ENCODE peak calls at places on chromosomes 11 and 22, in ten cellular contexts. D is small intestine; P is retina; B is ecto neural progenitor cell; F is effector CD4-positive, alpha-beta T cell; N is body of pancreas; T is erythroblast; S is stimulated activated CD8-positive, alpha-beta memory T cell treated with anti-CD3 and anti-CD28 coated beads, Interleukin-2, amount 100 ng/mL, for 1 hour; V is caudate nucleus; Z is GM10248. K is an unnamed sample.

GRCh38 chr22:33240901-33241300 is 182.7 kb upstream of the SYN3 start:
- DNase-seq in D (no peak), P (no peak), B (no peak), F (no peak), N (no peak), T (no peak), S (no peak), V (no peak), Z (no peak), K (no peak)

GRCh38 chr11:30811226-30811625 is 225.1 kb upstream of the MPPED2 start:
- DNase-seq in D (no peak), P (peak), B (no peak), F (no peak), N (no peak), T (no peak), S (no peak), V (no peak), Z (no peak), K (no peak)

GRCh38 chr11:12674571-12674935 is 332 bp downstream of the TEAD1 start:
- DNase-seq in D (no peak), P (no peak), B (no peak), F (no peak), N (no peak), T (peak), S (no peak), V (no peak), Z (peak), K (no peak)

GRCh38 chr22:25475554-25476022 is 88.9 kb upstream of the GRK3 start:
- DNase-seq in D (no peak), P (peak), B (no peak), F (no peak), N (no peak), T (no peak), S (no peak), V (peak), Z (no peak), K (no peak)

GRCh38 chr11:2090172-2091111 is 48.7 kb downstream of the IGF2 start:
- DNase-seq in D (no peak), P (no peak), B (peak), F (no peak), N (no peak), T (no peak), S (no peak), V (no peak), Z (no peak), K (no peak)

GRCh38 chr22:19066531-19067271 is 55.5 kb downstream of the DGCR2 start:
- DNase-seq in D (no peak), P (no peak), B (no peak), F (no peak), N (no peak), T (no peak), S (no peak), V (no peak), Z (no peak), K (no peak)

GRCh38 chr11:78651923-78652602 is 77.4 kb upstream of the NARS2 start:
- DNase-seq in D (no peak), P (no peak), B (no peak), F (no peak), N (no peak), T (no peak), S (no peak), V (no peak), Z (no peak), K (no peak)

GRCh38 chr11:29317669-29318068 is 699.2 kb downstream of the KCNA4 start:
- DNase-seq in D (no peak), P (no peak), B (no peak), F (no peak), N (no peak), T (no peak), S (no peak), V (no peak), Z (no peak), K (no peak)

GRCh38 chr11:79060534-79060933 is 380.3 kb downstream of the TENM4 start:
- DNase-seq in D (no peak), P (no peak), B (no peak), F (no peak), N (no peak), T (no peak), S (no peak), V (no peak), Z (no peak), K (no peak)

K was measured in T-cell.